ENCODE peak calls at places on chromosome 20, in five cellular contexts. V is naive B cell; H is AG09319; B is stimulated activated CD4-positive, alpha-beta T cell treated with anti-CD3 and anti-CD28 coated beads, Interleukin-15, amount 100 ng/mL, for 24 hours; L is caudate nucleus. W is an unnamed sample.
A peak's percentile ranks its signal among the peaks of the same experiment; 100 is the strongest.

GRCh38 chr20:22438346-22438745 is 146.0 kb downstream of the FOXA2 start:
- DNase-seq in V (no peak), H (no peak), B (no peak), L (no peak), W (no peak)

GRCh38 chr20:6660441-6660840 is 107.0 kb upstream of the BMP2 start:
- DNase-seq in V (no peak), H (no peak), B (no peak), L (no peak), W (no peak)

GRCh38 chr20:13821876-13822275 is 37.0 kb downstream of the NDUFAF5 start:
- DNase-seq in V (no peak), H (no peak), B (no peak), L (no peak), W (no peak)

GRCh38 chr20:47544852-47545251 is 43.2 kb downstream of the NCOA3 start:
- DNase-seq in V (no peak), H (no peak), B (no peak), L (no peak), W (no peak)

GRCh38 chr20:58215116-58215515 is 13.3 kb downstream of the ANKRD60 start:
- DNase-seq in V (no peak), H (no peak), B (no peak), L (no peak), W (no peak)

GRCh38 chr20:63553933-63554290 is at the start of gene FNDC11:
- DNase-seq in V (peak; percentile 74), H (no peak), B (peak; percentile 56), L (no peak), W (peak; percentile 44)

GRCh38 chr20:44714701-44715494 is at the start of gene CCN5:
- DNase-seq in V (no peak), H (no peak), B (no peak), L (peak; percentile 24), W (no peak)

GRCh38 chr20:57405236-57406016 is 14.2 kb downstream of the RBM38 start:
- DNase-seq in V (no peak), H (no peak), B (no peak), L (no peak), W (no peak)

GRCh38 chr20:49256261-49256660 is 21.6 kb downstream of the ZNFX1 start:
- DNase-seq in V (no peak), H (no peak), B (no peak), L (no peak), W (no peak)

GRCh38 chr20:62685781-62686555 is 22.7 kb upstream of the NTSR1 start:
- DNase-seq in V (no peak), H (no peak), B (no peak), L (no peak), W (no peak)

GRCh38 chr20:25338112-25339023 is 52.3 kb downstream of the ABHD12 start:
- DNase-seq in V (no peak), H (no peak), B (no peak), L (no peak), W (no peak)

GRCh38 chr20:32004963-32005362 is 5.3 kb upstream of the CCM2L start:
- DNase-seq in V (no peak), H (no peak), B (no peak), L (no peak), W (no peak)

GRCh38 chr20:13213335-13213734 is 7.7 kb upstream of the ISM1 start:
- DNase-seq in V (no peak), H (no peak), B (no peak), L (no peak), W (no peak)

GRCh38 chr20:47251154-47252020 is 105.1 kb downstream of the ZMYND8 start:
- DNase-seq in V (no peak), H (no peak), B (no peak), L (no peak), W (no peak)

GRCh38 chr20:38748863-38749153 is 548 bp downstream of the ACTR5 start:
- DNase-seq in V (no peak), H (no peak), B (peak; percentile 73), L (no peak), W (no peak)

GRCh38 chr20:62931464-62931863 is 5.2 kb upstream of the DIDO1 start:
- DNase-seq in V (no peak), H (no peak), B (no peak), L (no peak), W (no peak)

GRCh38 chr20:19405958-19406357 is 193.5 kb downstream of the SLC24A3 start:
- DNase-seq in V (no peak), H (no peak), B (no peak), L (no peak), W (no peak)

GRCh38 chr20:37994512-37994911 is 38.7 kb downstream of the TTI1 start:
- DNase-seq in V (no peak), H (no peak), B (no peak), L (no peak), W (no peak)

GRCh38 chr20:56380375-56380774 is 11.6 kb downstream of the AURKA start:
- DNase-seq in V (no peak), H (no peak), B (no peak), L (no peak), W (no peak)

GRCh38 chr20:47576516-47577033 is 74.9 kb downstream of the NCOA3 start:
- DNase-seq in V (peak; percentile 29), H (peak; percentile 76), B (no peak), L (peak; percentile 2), W (peak; percentile 72)

GRCh38 chr20:39862613-39863012 is 826.4 kb downstream of the MAFB start:
- DNase-seq in V (no peak), H (peak; percentile 32), B (no peak), L (no peak), W (no peak)

GRCh38 chr20:4573564-4574355 is 147.9 kb upstream of the PRND start:
- DNase-seq in V (no peak), H (peak; percentile 69), B (no peak), L (no peak), W (no peak)

GRCh38 chr20:774016-774679 is 5.8 kb upstream of the SLC52A3 start:
- DNase-seq in V (no peak), H (no peak), B (no peak), L (no peak), W (no peak)

GRCh38 chr20:62362991-62363919 is 3.9 kb downstream of the LAMA5 start:
- DNase-seq in V (no peak), H (no peak), B (no peak), L (no peak), W (peak; percentile 22)

GRCh38 chr20:40080059-40080652 is 608.9 kb downstream of the MAFB start:
- DNase-seq in V (no peak), H (no peak), B (no peak), L (no peak), W (no peak)

GRCh38 chr20:50293244-50294139 is 102.9 kb downstream of the CEBPB start:
- DNase-seq in V (no peak), H (no peak), B (no peak), L (no peak), W (no peak)

GRCh38 chr20:59025086-59025485 is 5.9 kb downstream of the TUBB1 start:
- DNase-seq in V (no peak), H (no peak), B (no peak), L (no peak), W (no peak)

GRCh38 chr20:22810030-22810429 is 225.1 kb upstream of the SSTR4 start:
- DNase-seq in V (no peak), H (no peak), B (no peak), L (no peak), W (no peak)

GRCh38 chr20:62993856-62994494 is 12.8 kb downstream of the BHLHE23 start:
- DNase-seq in V (no peak), H (no peak), B (no peak), L (no peak), W (no peak)

GRCh38 chr20:53282217-53282955 is 310.2 kb downstream of the TSHZ2 start:
- DNase-seq in V (no peak), H (no peak), B (no peak), L (no peak), W (no peak)

GRCh38 chr20:57076202-57076651 is 190.2 kb downstream of the BMP7 start:
- DNase-seq in V (no peak), H (no peak), B (no peak), L (no peak), W (no peak)

GRCh38 chr20:44695295-44696230 is 19.6 kb upstream of the CCN5 start:
- DNase-seq in V (no peak), H (no peak), B (no peak), L (no peak), W (no peak)

GRCh38 chr20:38343107-38343797 is 3.0 kb upstream of the LBP start:
- DNase-seq in V (no peak), H (no peak), B (no peak), L (no peak), W (no peak)

GRCh38 chr20:17888044-17888443 is 80.5 kb downstream of the SNX5 start:
- DNase-seq in V (no peak), H (no peak), B (no peak), L (no peak), W (no peak)

GRCh38 chr20:41318271-41318649 is 729 bp upstream of the ZHX3 start:
- DNase-seq in V (no peak), H (no peak), B (no peak), L (no peak), W (no peak)

GRCh38 chr20:57695012-57695411 is 14.8 kb downstream of the PMEPA1 start:
- DNase-seq in V (no peak), H (no peak), B (no peak), L (no peak), W (no peak)

GRCh38 chr20:54361485-54361884 is 113.9 kb upstream of the DOK5 start:
- DNase-seq in V (no peak), H (no peak), B (no peak), L (no peak), W (no peak)

GRCh38 chr20:20525756-20526155 is 157.9 kb downstream of the INSM1 start:
- DNase-seq in V (no peak), H (no peak), B (no peak), L (no peak), W (no peak)

W was measured in OCI-LY7.